ENCODE peak calls at places on chromosomes 16 and 17, in five cellular contexts. One of them, this sample, is unnamed.

GRCh38 chr17:146983-147761 is 9.8 kb downstream of the SCGB1C2 start:
- DNase-seq in aorta: peak; percentile 71
- DNase-seq in thoracic aorta: no peak
- DNase-seq in body of pancreas: peak; percentile 10
- DNase-seq in fibroblast of lung: no peak
- DNase-seq in this sample: peak; percentile 10

GRCh38 chr16:51773051-51773450 is 622.0 kb upstream of the SALL1 start:
- DNase-seq in aorta: no peak
- DNase-seq in thoracic aorta: no peak
- DNase-seq in body of pancreas: no peak
- DNase-seq in fibroblast of lung: no peak
- DNase-seq in this sample: no peak

GRCh38 chr17:38457577-38458371 is 29.5 kb downstream of the ARHGAP23 start:
- DNase-seq in aorta: no peak
- DNase-seq in thoracic aorta: no peak
- DNase-seq in body of pancreas: no peak
- DNase-seq in fibroblast of lung: no peak
- DNase-seq in this sample: no peak

GRCh38 chr16:22189473-22190168 is 16.5 kb upstream of the EEF2K start:
- DNase-seq in aorta: peak; percentile 80
- DNase-seq in thoracic aorta: no peak
- DNase-seq in body of pancreas: peak; percentile 77
- DNase-seq in fibroblast of lung: peak; percentile 21
- DNase-seq in this sample: peak; percentile 66

GRCh38 chr17:57493625-57494024 is 237.3 kb downstream of the MSI2 start:
- DNase-seq in aorta: no peak
- DNase-seq in thoracic aorta: no peak
- DNase-seq in body of pancreas: no peak
- DNase-seq in fibroblast of lung: no peak
- DNase-seq in this sample: no peak

GRCh38 chr17:38881600-38882191 is 11.8 kb downstream of the LASP1 start:
- DNase-seq in aorta: peak; percentile 86
- DNase-seq in thoracic aorta: no peak
- DNase-seq in body of pancreas: peak; percentile 53
- DNase-seq in fibroblast of lung: peak; percentile 58
- DNase-seq in this sample: peak; percentile 67

GRCh38 chr17:6660765-6661463 is 9.4 kb downstream of the C17orf100 start:
- DNase-seq in aorta: no peak
- DNase-seq in thoracic aorta: no peak
- DNase-seq in body of pancreas: no peak
- DNase-seq in fibroblast of lung: no peak
- DNase-seq in this sample: no peak

GRCh38 chr17:31721291-31722025 is 137.6 kb downstream of the COPRS start:
- DNase-seq in aorta: no peak
- DNase-seq in thoracic aorta: no peak
- DNase-seq in body of pancreas: no peak
- DNase-seq in fibroblast of lung: no peak
- DNase-seq in this sample: no peak

GRCh38 chr17:9258115-9259020 is 237.1 kb downstream of the NTN1 start:
- DNase-seq in aorta: no peak
- DNase-seq in thoracic aorta: no peak
- DNase-seq in body of pancreas: no peak
- DNase-seq in fibroblast of lung: peak; percentile 46
- DNase-seq in this sample: no peak

GRCh38 chr16:424033-424622 is 1.3 kb upstream of the RAB11FIP3 start:
- DNase-seq in aorta: no peak
- DNase-seq in thoracic aorta: peak; percentile 83
- DNase-seq in body of pancreas: peak; percentile 80
- DNase-seq in fibroblast of lung: peak; percentile 97
- DNase-seq in this sample: peak; percentile 46

GRCh38 chr17:8954339-8954738 is 11.2 kb downstream of the PIK3R5 start:
- DNase-seq in aorta: no peak
- DNase-seq in thoracic aorta: no peak
- DNase-seq in body of pancreas: peak; percentile 22
- DNase-seq in fibroblast of lung: no peak
- DNase-seq in this sample: peak; percentile 64

GRCh38 chr16:17369441-17369951 is 101.3 kb downstream of the XYLT1 start:
- DNase-seq in aorta: no peak
- DNase-seq in thoracic aorta: no peak
- DNase-seq in body of pancreas: peak; percentile 28
- DNase-seq in fibroblast of lung: no peak
- DNase-seq in this sample: peak; percentile 40

GRCh38 chr16:23753908-23754593 is 775 bp upstream of the CHP2 start:
- DNase-seq in aorta: no peak
- DNase-seq in thoracic aorta: no peak
- DNase-seq in body of pancreas: no peak
- DNase-seq in fibroblast of lung: no peak
- DNase-seq in this sample: no peak

GRCh38 chr17:44108440-44109311 is 14.8 kb downstream of the HDAC5 start:
- DNase-seq in aorta: peak; percentile 98
- DNase-seq in thoracic aorta: peak; percentile 94
- DNase-seq in body of pancreas: peak; percentile 84
- DNase-seq in fibroblast of lung: peak; percentile 97
- DNase-seq in this sample: peak; percentile 85

GRCh38 chr16:89567656-89568594 is 7.4 kb downstream of the RPL13 start:
- DNase-seq in aorta: no peak
- DNase-seq in thoracic aorta: no peak
- DNase-seq in body of pancreas: no peak
- DNase-seq in fibroblast of lung: no peak
- DNase-seq in this sample: no peak

GRCh38 chr16:87664792-87665191 is 62.5 kb downstream of the JPH3 start:
- DNase-seq in aorta: no peak
- DNase-seq in thoracic aorta: no peak
- DNase-seq in body of pancreas: no peak
- DNase-seq in fibroblast of lung: no peak
- DNase-seq in this sample: no peak

GRCh38 chr16:87662254-87663204 is 60.2 kb downstream of the JPH3 start:
- DNase-seq in aorta: no peak
- DNase-seq in thoracic aorta: no peak
- DNase-seq in body of pancreas: no peak
- DNase-seq in fibroblast of lung: no peak
- DNase-seq in this sample: no peak

GRCh38 chr16:87667443-87667842 is 65.1 kb downstream of the JPH3 start:
- DNase-seq in aorta: no peak
- DNase-seq in thoracic aorta: no peak
- DNase-seq in body of pancreas: no peak
- DNase-seq in fibroblast of lung: no peak
- DNase-seq in this sample: no peak

GRCh38 chr16:87666919-87667318 is 64.6 kb downstream of the JPH3 start:
- DNase-seq in aorta: no peak
- DNase-seq in thoracic aorta: no peak
- DNase-seq in body of pancreas: no peak
- DNase-seq in fibroblast of lung: no peak
- DNase-seq in this sample: no peak

DNA sequence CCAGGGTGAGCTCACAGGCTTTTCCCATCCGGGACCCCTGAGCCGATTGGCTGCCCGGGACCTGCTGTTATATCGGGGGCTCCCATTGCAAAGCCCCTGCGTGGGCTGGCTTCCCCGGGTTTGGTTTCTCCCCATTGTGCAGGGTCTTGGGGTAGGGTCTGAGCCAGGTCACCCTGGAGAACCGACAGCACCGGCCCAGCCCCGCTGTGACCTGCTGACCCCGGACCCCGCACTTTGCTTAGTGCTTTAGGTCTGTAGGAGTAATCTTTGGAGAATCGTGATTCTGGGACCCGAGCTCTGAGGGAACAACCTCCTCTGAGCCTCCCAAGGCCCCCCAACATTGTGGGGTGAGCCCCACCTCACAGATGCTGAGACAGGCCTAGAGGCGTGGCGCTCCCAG is 62.9 kb downstream of the JPH3 start:
- DNase-seq in aorta: no peak
- DNase-seq in thoracic aorta: no peak
- DNase-seq in body of pancreas: no peak
- DNase-seq in fibroblast of lung: no peak
- DNase-seq in this sample: no peak
- H3K4me3 ChIP-seq in aorta: no peak overlapping the region
- H3K4me3 ChIP-seq in thoracic aorta: no peak overlapping the region
- H3K4me3 ChIP-seq in body of pancreas: no peak overlapping the region
- H3K4me3 ChIP-seq in fibroblast of lung: no peak overlapping the region
- H3K4me3 ChIP-seq in this sample: no peak overlapping the region

DNA sequence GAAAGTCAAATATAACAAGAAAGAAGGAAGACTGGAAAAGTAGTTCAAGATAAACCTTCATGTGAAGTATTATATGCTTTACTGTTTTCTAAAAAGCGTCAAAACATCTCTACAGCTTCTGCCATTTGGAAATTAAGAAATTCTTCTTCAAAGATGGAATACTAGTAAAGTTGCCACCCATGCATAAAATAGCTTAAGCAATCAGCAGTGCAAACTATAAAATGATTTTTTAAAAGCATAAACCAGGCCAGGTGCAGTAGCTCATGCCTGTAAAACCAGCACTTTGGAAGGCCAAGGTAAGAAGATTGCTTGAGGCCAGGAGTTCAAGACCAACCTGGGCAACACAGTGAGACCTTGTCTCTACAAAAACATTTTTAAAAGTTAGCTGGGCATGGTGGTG is 68.2 kb downstream of the USP32 start:
- DNase-seq in aorta: no peak
- DNase-seq in thoracic aorta: no peak
- DNase-seq in body of pancreas: no peak
- DNase-seq in fibroblast of lung: no peak
- DNase-seq in this sample: no peak
- H3K4me1 ChIP-seq in aorta: no peaks in the 10 kb centered on the region
- H3K4me1 ChIP-seq in thoracic aorta: no peaks in the 10 kb centered on the region
- H3K4me1 ChIP-seq in body of pancreas: peaks cover 7% of the 10 kb centered on the region
- H3K4me1 ChIP-seq in fibroblast of lung: no peaks in the 10 kb centered on the region
- H3K4me1 ChIP-seq in this sample: no peaks in the 10 kb centered on the region

DNA sequence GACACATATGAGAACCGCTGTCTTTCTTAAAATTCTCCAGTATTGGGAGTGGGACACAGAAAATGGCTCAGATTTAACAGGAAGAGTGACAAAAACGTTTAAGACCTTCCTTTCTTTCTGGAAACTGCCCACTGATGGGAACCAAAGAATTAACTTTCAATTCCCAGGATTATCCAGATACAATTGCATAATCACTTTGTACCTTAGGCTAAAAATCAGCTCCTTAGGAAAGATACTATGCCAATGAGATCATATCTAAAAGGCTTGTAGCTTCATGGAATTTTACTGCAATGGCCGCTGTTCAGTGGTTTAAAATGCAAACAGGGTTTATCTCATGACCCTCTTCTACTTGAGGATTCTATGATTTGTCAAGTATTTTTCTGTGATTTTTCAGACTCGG is 31.4 kb upstream of the ERN1 start:
- DNase-seq in aorta: no peak
- DNase-seq in thoracic aorta: no peak
- DNase-seq in body of pancreas: no peak
- DNase-seq in fibroblast of lung: no peak
- DNase-seq in this sample: no peak
- H3K27ac ChIP-seq in aorta: no peak overlapping the region
- H3K27ac ChIP-seq in thoracic aorta: no peak overlapping the region
- H3K27ac ChIP-seq in body of pancreas: peak overlapping the region; percentile 18
- H3K27ac ChIP-seq in fibroblast of lung: no peak overlapping the region
- H3K27ac ChIP-seq in this sample: no peak overlapping the region

DNA sequence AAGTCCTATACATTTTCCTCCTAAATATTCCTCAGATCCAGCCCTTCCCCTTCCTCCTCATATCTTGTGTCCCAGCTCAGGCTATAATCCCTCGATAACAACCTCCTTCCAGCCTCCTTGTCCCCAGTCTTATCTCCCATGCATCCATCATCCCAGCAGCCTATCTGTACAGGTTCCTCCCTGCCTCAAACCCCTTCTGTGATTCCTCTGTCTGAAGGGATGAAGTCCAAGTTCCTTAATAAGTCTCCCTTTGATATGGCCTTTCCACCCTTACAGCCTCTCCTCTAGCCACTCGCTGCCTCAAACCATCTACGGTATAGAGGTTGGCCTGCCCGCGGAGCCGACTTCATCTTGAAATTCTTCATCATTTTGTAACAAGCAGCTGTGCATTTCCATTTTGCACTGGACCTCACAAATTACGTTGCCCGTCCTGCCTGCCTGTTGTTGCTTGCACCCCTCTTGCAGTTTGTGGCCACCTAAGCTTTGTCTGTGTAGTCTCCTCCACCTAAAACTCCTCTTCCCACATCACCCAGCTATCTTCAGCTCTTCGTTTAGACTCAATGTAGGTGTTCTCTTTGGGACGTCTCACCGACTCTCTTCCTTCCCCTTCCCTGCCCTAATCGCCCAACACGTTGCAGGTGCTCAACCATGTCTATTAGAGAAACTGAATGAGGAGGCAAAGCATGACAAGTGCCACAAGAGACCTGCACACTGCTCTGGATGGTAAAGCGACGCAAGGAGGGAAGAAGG is 763 bp upstream of the CDK5RAP3 start:
- DNase-seq in aorta: no peak
- DNase-seq in thoracic aorta: no peak
- DNase-seq in body of pancreas: no peak
- DNase-seq in fibroblast of lung: no peak
- DNase-seq in this sample: no peak
- H3K4me3 ChIP-seq in aorta: no peak overlapping the region
- H3K4me3 ChIP-seq in thoracic aorta: peak overlapping the region; percentile 93
- H3K4me3 ChIP-seq in body of pancreas: no peak overlapping the region
- H3K4me3 ChIP-seq in fibroblast of lung: peak overlapping the region; percentile 26
- H3K4me3 ChIP-seq in this sample: peak overlapping the region; percentile 93

GRCh38 chr17:78359216-78359935 is 501 bp downstream of the SOCS3 start:
- DNase-seq in aorta: no peak
- DNase-seq in thoracic aorta: no peak
- DNase-seq in body of pancreas: peak; percentile 41
- DNase-seq in fibroblast of lung: peak; percentile 55
- DNase-seq in this sample: peak; percentile 39
- H3K4me1 ChIP-seq in aorta: peaks cover 2% of the 10 kb centered on the region
- H3K4me1 ChIP-seq in thoracic aorta: peaks cover 24% of the 10 kb centered on the region
- H3K4me1 ChIP-seq in body of pancreas: peaks cover 52% of the 10 kb centered on the region
- H3K4me1 ChIP-seq in fibroblast of lung: peaks cover 10% of the 10 kb centered on the region
- H3K4me1 ChIP-seq in this sample: peaks cover 64% of the 10 kb centered on the region

GRCh38 chr17:41579484-41580243 is 7.0 kb downstream of the KRT14 start:
- DNase-seq in aorta: peak; percentile 90
- DNase-seq in thoracic aorta: peak; percentile 57
- DNase-seq in body of pancreas: peak; percentile 87
- DNase-seq in fibroblast of lung: peak; percentile 55
- DNase-seq in this sample: peak; percentile 59
- H3K27ac ChIP-seq in aorta: no peak overlapping the region
- H3K27ac ChIP-seq in thoracic aorta: no peak overlapping the region
- H3K27ac ChIP-seq in body of pancreas: no peak overlapping the region
- H3K27ac ChIP-seq in fibroblast of lung: no peak overlapping the region
- H3K27ac ChIP-seq in this sample: no peak overlapping the region

GRCh38 chr16:75110637-75111513 is 5.7 kb downstream of the LDHD start:
- DNase-seq in aorta: peak; percentile 96
- DNase-seq in thoracic aorta: peak; percentile 60
- DNase-seq in body of pancreas: peak; percentile 92
- DNase-seq in fibroblast of lung: peak; percentile 86
- DNase-seq in this sample: peak; percentile 88
- H3K4me3 ChIP-seq in aorta: no peak overlapping the region
- H3K4me3 ChIP-seq in thoracic aorta: peak overlapping the region; percentile 57
- H3K4me3 ChIP-seq in body of pancreas: no peak overlapping the region
- H3K4me3 ChIP-seq in fibroblast of lung: peak overlapping the region; percentile 32
- H3K4me3 ChIP-seq in this sample: peak overlapping the region; percentile 50

GRCh38 chr17:83100220-83100852 is 20.9 kb downstream of the METRNL start:
- DNase-seq in aorta: peak; percentile 90
- DNase-seq in thoracic aorta: no peak
- DNase-seq in body of pancreas: peak; percentile 57
- DNase-seq in fibroblast of lung: no peak
- DNase-seq in this sample: no peak

GRCh38 chr17:83103938-83104311 is 24.5 kb downstream of the METRNL start:
- DNase-seq in aorta: no peak
- DNase-seq in thoracic aorta: no peak
- DNase-seq in body of pancreas: no peak
- DNase-seq in fibroblast of lung: no peak
- DNase-seq in this sample: no peak

GRCh38 chr17:83103200-83103937 is 24.0 kb downstream of the METRNL start:
- DNase-seq in aorta: no peak
- DNase-seq in thoracic aorta: no peak
- DNase-seq in body of pancreas: peak; percentile 73
- DNase-seq in fibroblast of lung: no peak
- DNase-seq in this sample: no peak

GRCh38 chr17:83100853-83101391 is 21.5 kb downstream of the METRNL start:
- DNase-seq in aorta: no peak
- DNase-seq in thoracic aorta: no peak
- DNase-seq in body of pancreas: no peak
- DNase-seq in fibroblast of lung: no peak
- DNase-seq in this sample: no peak

GRCh38 chr17:83101805-83102480 is 22.5 kb downstream of the METRNL start:
- DNase-seq in aorta: no peak
- DNase-seq in thoracic aorta: no peak
- DNase-seq in body of pancreas: peak; percentile 46
- DNase-seq in fibroblast of lung: no peak
- DNase-seq in this sample: no peak
- H3K4me1 ChIP-seq in aorta: peaks cover 2% of the 10 kb centered on the region
- H3K4me1 ChIP-seq in thoracic aorta: peaks cover 40% of the 10 kb centered on the region
- H3K4me1 ChIP-seq in body of pancreas: peaks cover 53% of the 10 kb centered on the region
- H3K4me1 ChIP-seq in fibroblast of lung: peaks cover 8% of the 10 kb centered on the region
- H3K4me1 ChIP-seq in this sample: peaks cover 55% of the 10 kb centered on the region